ENCODE peak calls at places on chromosomes 11 and 22, in seven cellular contexts. Y is cardiac muscle cell, E is caudate nucleus, P is aorta, Q is fibroblast of lung, J is dorsolateral prefrontal cortex, U is upper lobe of right lung. O is an unnamed sample.

GRCh38 chr11:86735462-86736302 is 63.3 kb upstream of the ME3 start:
- DNase-seq in Y (no peak), Q (peak; percentile 89), J (no peak), U (no peak), E (no peak), P (no peak), O (no peak)

GRCh38 chr11:15097411-15097810 is 17.3 kb upstream of the INSC start:
- DNase-seq in E (no peak), J (no peak), Y (no peak), Q (no peak), P (no peak), U (no peak), O (no peak)

GRCh38 chr11:21180194-21180593 is 510.8 kb downstream of the NELL1 start:
- DNase-seq in E (no peak), Y (no peak), J (no peak), U (no peak), P (no peak), Q (no peak), O (no peak)

GRCh38 chr11:61120865-61121831 is 18.9 kb downstream of the CD5 start:
- DNase-seq in E (no peak), Y (no peak), P (peak; percentile 61), Q (peak; percentile 34), J (peak; percentile 49), U (peak; percentile 54), O (no peak)

GRCh38 chr22:22710719-22711531 is 66.5 kb downstream of the GGTLC2 start:
- DNase-seq in Q (peak; percentile 8), U (peak; percentile 84), E (no peak), Y (no peak), J (no peak), P (peak; percentile 85), O (no peak)

GRCh38 chr11:108242422-108242821 is 19.6 kb downstream of the ATM start:
- DNase-seq in Q (no peak), E (no peak), Y (no peak), U (no peak), J (no peak), P (no peak), O (no peak)

GRCh38 chr11:78535920-78536319 is 38.7 kb downstream of the NARS2 start:
- DNase-seq in E (no peak), U (no peak), P (no peak), Q (peak; percentile 29), Y (no peak), J (no peak), O (no peak)

GRCh38 chr11:12829131-12829530 is 154.9 kb downstream of the TEAD1 start:
- DNase-seq in U (no peak), Q (no peak), P (no peak), Y (no peak), J (no peak), E (no peak), O (no peak)

GRCh38 chr11:33687733-33688479 is 12.7 kb downstream of the C11orf91 start:
- DNase-seq in P (no peak), E (no peak), Q (peak; percentile 58), U (no peak), Y (peak; percentile 69), J (peak; percentile 64), O (no peak)

GRCh38 chr11:128598755-128599154 is 11.4 kb upstream of the ETS1 start:
- DNase-seq in E (no peak), Y (no peak), J (no peak), P (no peak), Q (no peak), U (no peak), O (no peak)

GRCh38 chr11:69834251-69834650 is 15.0 kb upstream of the FGF3 start:
- DNase-seq in U (peak; percentile 49), J (no peak), E (no peak), Q (no peak), P (no peak), Y (no peak), O (no peak)

GRCh38 chr11:108511851-108512474 is 13.8 kb upstream of the POGLUT3 start:
- DNase-seq in U (no peak), E (no peak), Q (peak; percentile 89), Y (no peak), J (no peak), P (no peak), O (no peak)

GRCh38 chr11:118984825-118985224 is 13.1 kb upstream of the CENATAC start:
- DNase-seq in J (no peak), U (no peak), Y (no peak), P (no peak), E (no peak), Q (no peak), O (no peak)

GRCh38 chr11:63922673-63923192 is 5.8 kb upstream of the RCOR2 start:
- DNase-seq in J (no peak), P (no peak), E (no peak), Q (no peak), U (no peak), Y (no peak), O (no peak)

GRCh38 chr11:33804471-33804870 is 30.2 kb upstream of the FBXO3 start:
- DNase-seq in U (no peak), E (no peak), J (no peak), Y (no peak), Q (no peak), P (no peak), O (no peak)

GRCh38 chr11:1475841-1476240 is 10.7 kb downstream of the MOB2 start:
- DNase-seq in E (no peak), Y (no peak), Q (no peak), J (no peak), U (peak; percentile 44), P (no peak), O (no peak)

GRCh38 chr11:18698341-18699268 is at the start of gene TMEM86A:
- DNase-seq in Y (peak; percentile 96), J (peak; percentile 94), E (peak; percentile 17), Q (peak; percentile 61), U (peak; percentile 97), P (peak; percentile 97), O (peak; percentile 91)

GRCh38 chr22:39946571-39947407 is 13.4 kb upstream of the TMA7B start:
- DNase-seq in Q (no peak), P (no peak), U (no peak), J (peak; percentile 41), Y (no peak), E (no peak), O (peak; percentile 76)

GRCh38 chr11:68120212-68121066 is 749 bp downstream of the CHKA start:
- DNase-seq in U (peak; percentile 89), E (no peak), P (peak; percentile 88), Y (peak; percentile 80), J (peak; percentile 50), Q (peak; percentile 43), O (no peak)

GRCh38 chr22:30878516-30879365 is 89.8 kb downstream of the MORC2 start:
- DNase-seq in U (peak; percentile 29), E (no peak), Q (no peak), P (peak; percentile 73), Y (peak; percentile 44), J (no peak), O (no peak)

DNA sequence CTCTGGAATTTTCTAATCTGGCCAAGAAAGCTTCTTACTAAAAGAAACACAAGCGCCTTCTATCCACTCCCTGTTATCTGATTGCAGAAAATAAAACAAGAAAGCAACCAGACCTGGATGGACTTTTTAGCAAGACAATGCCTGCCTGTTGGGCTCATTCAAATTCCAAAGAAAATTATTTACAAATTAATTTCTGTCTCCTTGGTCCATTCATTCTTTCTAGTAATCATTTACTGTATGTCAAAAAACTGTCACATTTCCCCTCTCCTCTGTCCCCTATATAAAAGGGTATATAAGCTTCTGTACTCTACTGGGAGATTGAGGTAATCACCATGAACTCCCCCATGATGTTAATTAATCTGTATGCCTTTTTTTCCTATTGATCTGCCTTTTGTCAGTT is 279.9 kb downstream of the DLG2 start:
- DNase-seq in Y (no peak), Q (no peak), E (no peak), P (no peak), U (no peak), J (no peak), O (no peak)
- H3K27ac ChIP-seq in Y (no peak overlapping the region), Q (no peak overlapping the region), E (no peak overlapping the region), P (no peak overlapping the region), U (no peak overlapping the region), J (no peak overlapping the region), O (no peak overlapping the region)

DNA sequence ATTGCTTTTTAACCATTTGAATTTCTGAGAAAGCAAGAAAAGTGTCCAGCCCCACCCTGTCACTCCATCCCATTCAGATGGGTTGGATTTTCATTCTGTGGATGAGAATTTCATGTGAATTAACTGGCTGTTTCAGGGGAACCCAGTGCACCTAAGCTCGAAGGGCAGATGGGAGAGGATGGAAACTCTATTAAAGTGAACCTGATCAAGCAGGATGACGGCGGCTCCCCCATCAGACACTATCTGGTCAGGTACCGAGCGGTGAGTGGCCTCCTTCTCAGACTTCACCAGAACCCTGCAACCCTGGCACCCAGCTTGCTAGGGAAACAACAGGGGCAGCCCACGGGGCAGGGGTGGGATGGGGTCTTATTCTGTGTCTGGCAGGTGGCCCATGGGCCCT is 58.6 kb upstream of the TTC12 start:
- DNase-seq in J (no peak), E (no peak), U (no peak), P (no peak), Y (no peak), Q (no peak), O (no peak)
- H3K27ac ChIP-seq in J (no peak overlapping the region), E (no peak overlapping the region), U (no peak overlapping the region), P (no peak overlapping the region), Y (peak overlapping the region; percentile 68), Q (no peak overlapping the region), O (no peak overlapping the region)

GRCh38 chr22:24994070-24994763 is 41.7 kb downstream of the KIAA1671 start:
- DNase-seq in E (no peak), U (no peak), Y (peak; percentile 41), P (no peak), J (no peak), Q (peak; percentile 68), O (peak; percentile 74)

GRCh38 chr22:24997023-24997422 is 44.5 kb downstream of the KIAA1671 start:
- DNase-seq in Q (no peak), J (no peak), Y (no peak), E (no peak), P (no peak), U (no peak), O (no peak)

GRCh38 chr22:24996420-24996952 is 44.0 kb downstream of the KIAA1671 start:
- DNase-seq in U (no peak), Y (peak; percentile 93), Q (peak; percentile 66), E (no peak), J (no peak), P (no peak), O (no peak)

GRCh38 chr22:24992946-24993345 is 40.4 kb downstream of the KIAA1671 start:
- DNase-seq in U (no peak), Q (no peak), P (no peak), Y (no peak), E (no peak), J (no peak), O (no peak)

DNA sequence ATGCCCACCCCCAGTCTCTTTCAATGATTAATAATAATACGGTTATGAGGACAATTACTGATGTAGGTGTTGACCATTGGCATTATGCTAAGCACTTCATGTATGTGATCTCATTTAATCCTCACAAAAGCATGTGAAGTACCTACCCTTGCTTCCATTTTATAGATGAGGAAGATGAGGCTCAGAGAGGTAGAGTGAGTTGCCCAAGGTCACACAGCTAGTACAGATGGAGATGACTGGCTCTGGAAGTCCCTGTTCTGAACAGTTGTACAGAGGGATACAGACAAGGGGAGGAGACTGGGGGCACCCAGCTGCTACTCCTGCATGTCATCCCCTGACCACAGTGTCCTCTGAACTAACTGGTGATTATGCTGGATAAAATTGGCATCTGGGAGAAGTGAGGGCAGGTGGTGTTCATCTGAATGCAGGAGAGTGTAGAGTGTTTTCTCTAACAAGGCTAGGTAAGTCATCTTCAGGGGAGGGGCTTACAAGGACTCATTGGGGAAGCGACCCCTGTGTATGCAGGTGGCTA is 43.2 kb downstream of the KIAA1671 start:
- DNase-seq in Q (no peak), J (no peak), U (no peak), E (no peak), Y (no peak), P (no peak), O (no peak)
- H3K27ac ChIP-seq in Q (no peak overlapping the region), J (no peak overlapping the region), U (no peak overlapping the region), E (no peak overlapping the region), Y (peak overlapping the region; percentile 92), P (no peak overlapping the region), O (no peak overlapping the region)

GRCh38 chr22:42808516-42808915 is 48.6 kb downstream of the ARFGAP3 start:
- DNase-seq in Y (no peak), J (no peak), E (no peak), U (no peak), Q (no peak), P (no peak), O (no peak)
- H3K27ac ChIP-seq in Y (no peak overlapping the region), J (no peak overlapping the region), E (no peak overlapping the region), U (no peak overlapping the region), Q (no peak overlapping the region), P (no peak overlapping the region), O (peak overlapping the region; percentile 25)